ENCODE peak calls at places on chromosome 17, in eight cellular contexts. S is brain microvascular endothelial cell; G is Kasumi-1; J is HCT116; U is fibroblast of the conjunctiva; Z is HEK293T; B is activated CD8-positive, alpha-beta T cell treated with anti-CD3 and anti-CD28 coated beads for 36 hours; M is kidney. F is an unnamed sample.

GRCh38 chr17:1608676-1609075 is 20.0 kb downstream of the SLC43A2 start:
- DNase-seq in S (no peak), G (no peak), J (no peak), U (no peak), Z (no peak), B (no peak), M (no peak), F (no peak)

GRCh38 chr17:82332669-82333278 is 792 bp downstream of the SECTM1 start:
- DNase-seq in S (no peak), G (no peak), J (peak; percentile 38), U (no peak), Z (no peak), B (peak; percentile 42), M (peak; percentile 81), F (no peak)

GRCh38 chr17:76549215-76549518 is 9.3 kb downstream of the PRCD start:
- DNase-seq in S (no peak), G (no peak), J (no peak), U (no peak), Z (no peak), B (no peak), M (peak; percentile 8), F (no peak)

GRCh38 chr17:50533720-50534148 is 1.2 kb downstream of the EPN3 start:
- DNase-seq in S (peak; percentile 9), G (no peak), J (no peak), U (no peak), Z (no peak), B (no peak), M (peak; percentile 86), F (no peak)

GRCh38 chr17:43979671-43980070 is 24.8 kb upstream of the NAGS start:
- DNase-seq in S (no peak), G (no peak), J (no peak), U (no peak), Z (no peak), B (no peak), M (peak; percentile 6), F (no peak)

GRCh38 chr17:30969989-30970680 is 704 bp upstream of the RNF135 start:
- DNase-seq in S (no peak), G (peak; percentile 58), J (no peak), U (no peak), Z (no peak), B (peak; percentile 24), M (no peak), F (peak; percentile 69)

GRCh38 chr17:65742433-65743312 is 181.2 kb upstream of the AXIN2 start:
- DNase-seq in S (peak; percentile 81), G (no peak), J (peak; percentile 70), U (peak; percentile 26), Z (no peak), B (no peak), M (no peak), F (no peak)

GRCh38 chr17:52170963-52171572 is 12.6 kb upstream of the CA10 start:
- DNase-seq in S (no peak), G (peak; percentile 67), J (no peak), U (peak; percentile 3), Z (peak; percentile 21), B (peak; percentile 13), M (no peak), F (peak; percentile 9)

GRCh38 chr17:39740357-39741111 is 2.8 kb downstream of the GRB7 start:
- DNase-seq in S (peak; percentile 41), G (no peak), J (peak; percentile 43), U (no peak), Z (no peak), B (peak; percentile 28), M (peak; percentile 94), F (no peak)

GRCh38 chr17:2321399-2321798 is 14.9 kb downstream of the TSR1 start:
- DNase-seq in S (no peak), G (no peak), J (no peak), U (no peak), Z (no peak), B (no peak), M (no peak), F (no peak)

GRCh38 chr17:1313270-1314005 is 34.0 kb downstream of the TRARG1 start:
- DNase-seq in S (no peak), G (no peak), J (no peak), U (no peak), Z (no peak), B (no peak), M (no peak), F (no peak)

GRCh38 chr17:43360376-43360738 is 38.4 kb upstream of the ARL4D start:
- DNase-seq in S (peak; percentile 73), G (peak; percentile 74), J (no peak), U (peak; percentile 81), Z (no peak), B (peak; percentile 91), M (no peak), F (no peak)

GRCh38 chr17:57045868-57046671 is 39.0 kb upstream of the AKAP1 start:
- DNase-seq in S (no peak), G (no peak), J (no peak), U (no peak), Z (no peak), B (peak; percentile 56), M (peak; percentile 79), F (peak; percentile 44)

GRCh38 chr17:73017653-73018052 is 74.8 kb downstream of the SLC39A11 start:
- DNase-seq in S (peak; percentile 48), G (no peak), J (no peak), U (no peak), Z (no peak), B (no peak), M (no peak), F (no peak)

GRCh38 chr17:73436966-73437365 is 125.2 kb upstream of the CDC42EP4 start:
- DNase-seq in S (peak; percentile 38), G (no peak), J (no peak), U (no peak), Z (no peak), B (no peak), M (peak; percentile 10), F (no peak)

GRCh38 chr17:13395346-13395745 is 206.4 kb downstream of the HS3ST3A1 start:
- DNase-seq in S (no peak), G (no peak), J (no peak), U (peak; percentile 35), Z (no peak), B (no peak), M (no peak), F (no peak)

GRCh38 chr17:42389902-42390301 is 1.7 kb upstream of the STAT3 start:
- DNase-seq in S (no peak), G (no peak), J (no peak), U (no peak), Z (no peak), B (no peak), M (no peak), F (no peak)

GRCh38 chr17:48625502-48626201 is 506 bp downstream of the HOXB9 start:
- DNase-seq in S (no peak), G (no peak), J (no peak), U (no peak), Z (no peak), B (peak; percentile 55), M (peak; percentile 90), F (peak; percentile 51)

GRCh38 chr17:77353684-77354419 is 213.1 kb downstream of the SEC14L1 start:
- DNase-seq in S (no peak), G (no peak), J (no peak), U (no peak), Z (peak; percentile 3), B (peak; percentile 13), M (no peak), F (no peak)

GRCh38 chr17:76562734-76563148 is 22.9 kb downstream of the PRCD start:
- DNase-seq in S (peak; percentile 42), G (no peak), J (no peak), U (peak; percentile 57), Z (no peak), B (no peak), M (no peak), F (no peak)

GRCh38 chr17:76262732-76263344 is 2.3 kb upstream of the UBALD2 start:
- DNase-seq in S (no peak), G (peak; percentile 97), J (no peak), U (no peak), Z (no peak), B (peak; percentile 64), M (peak; percentile 80), F (peak; percentile 90)

GRCh38 chr17:37067555-37068111 is 118.9 kb downstream of the AATF start:
- DNase-seq in S (peak; percentile 80), G (no peak), J (peak; percentile 69), U (peak; percentile 27), Z (no peak), B (no peak), M (peak; percentile 82), F (no peak)

GRCh38 chr17:32552280-32552679 is 65.5 kb downstream of the CDK5R1 start:
- DNase-seq in S (no peak), G (no peak), J (no peak), U (no peak), Z (no peak), B (no peak), M (no peak), F (no peak)

GRCh38 chr17:39813631-39814030 is 50.5 kb downstream of the IKZF3 start:
- DNase-seq in S (no peak), G (no peak), J (no peak), U (no peak), Z (no peak), B (peak; percentile 78), M (no peak), F (no peak)

GRCh38 chr17:9887521-9887920 is 17.6 kb downstream of the RCVRN start:
- DNase-seq in S (no peak), G (no peak), J (no peak), U (no peak), Z (no peak), B (no peak), M (no peak), F (no peak)

F was measured in GM12865.